ENCODE peak calls at places on chromosomes 11 and 22, in six cellular contexts. F, M, E, W, B and A are unnamed samples.

GRCh38 chr11:67277231-67277961 is 11.1 kb downstream of the GRK2 start:
- DNase-seq in F (peak; percentile 64), M (peak; percentile 88), E (no peak), W (peak; percentile 68), B (peak; percentile 82), A (peak; percentile 84)

GRCh38 chr22:50171319-50171964 is 911 bp downstream of the PANX2 start:
- DNase-seq in F (no peak), M (no peak), E (no peak), W (no peak), B (no peak), A (no peak)

GRCh38 chr11:11731311-11732083 is 109.7 kb upstream of the GALNT18 start:
- DNase-seq in F (peak; percentile 73), M (no peak), E (no peak), W (peak; percentile 51), B (no peak), A (no peak)

GRCh38 chr22:18044548-18045271 is 20.3 kb upstream of the MICAL3 start:
- DNase-seq in F (peak; percentile 63), M (no peak), E (no peak), W (no peak), B (no peak), A (no peak)

GRCh38 chr22:47419239-47419638 is 656.8 kb downstream of the TBC1D22A start:
- DNase-seq in F (no peak), M (no peak), E (no peak), W (no peak), B (no peak), A (no peak)

GRCh38 chr11:85746640-85747039 is 60.6 kb upstream of the CCDC89 start:
- DNase-seq in F (no peak), M (no peak), E (no peak), W (no peak), B (no peak), A (no peak)

GRCh38 chr11:113114452-113115027 is 153.3 kb downstream of the NCAM1 start:
- DNase-seq in F (peak; percentile 8), M (peak; percentile 62), E (peak; percentile 20), W (peak; percentile 60), B (peak; percentile 52), A (peak; percentile 63)

GRCh38 chr11:23797624-23798419 is 699.0 kb upstream of the LUZP2 start:
- DNase-seq in F (no peak), M (no peak), E (no peak), W (no peak), B (no peak), A (no peak)

GRCh38 chr11:8375460-8375859 is 111.8 kb upstream of the LMO1 start:
- DNase-seq in F (no peak), M (no peak), E (no peak), W (no peak), B (no peak), A (peak; percentile 42)

GRCh38 chr11:59615132-59615636 is 390 bp downstream of the OSBP start:
- DNase-seq in F (no peak), M (peak; percentile 39), E (no peak), W (peak; percentile 21), B (peak; percentile 62), A (peak; percentile 51)

GRCh38 chr11:3712274-3712673 is 41.1 kb upstream of the CHRNA10 start:
- DNase-seq in F (no peak), M (no peak), E (no peak), W (no peak), B (no peak), A (no peak)

GRCh38 chr11:72631806-72632731 is 42.2 kb downstream of the PDE2A start:
- DNase-seq in F (no peak), M (no peak), E (no peak), W (peak; percentile 49), B (no peak), A (no peak)

GRCh38 chr11:82969811-82970210 is 68.3 kb downstream of the DDIAS start:
- DNase-seq in F (no peak), M (no peak), E (no peak), W (no peak), B (no peak), A (no peak)

GRCh38 chr11:117107701-117108590 is 9.7 kb upstream of the SIK3 start:
- DNase-seq in F (peak; percentile 68), M (no peak), E (no peak), W (peak; percentile 30), B (no peak), A (no peak)
- H3K4ac ChIP-seq in F (no peak overlapping the region), M (no peak overlapping the region), E (no peak overlapping the region), W (no peak overlapping the region), B (no peak overlapping the region), A (no peak overlapping the region)

DNA sequence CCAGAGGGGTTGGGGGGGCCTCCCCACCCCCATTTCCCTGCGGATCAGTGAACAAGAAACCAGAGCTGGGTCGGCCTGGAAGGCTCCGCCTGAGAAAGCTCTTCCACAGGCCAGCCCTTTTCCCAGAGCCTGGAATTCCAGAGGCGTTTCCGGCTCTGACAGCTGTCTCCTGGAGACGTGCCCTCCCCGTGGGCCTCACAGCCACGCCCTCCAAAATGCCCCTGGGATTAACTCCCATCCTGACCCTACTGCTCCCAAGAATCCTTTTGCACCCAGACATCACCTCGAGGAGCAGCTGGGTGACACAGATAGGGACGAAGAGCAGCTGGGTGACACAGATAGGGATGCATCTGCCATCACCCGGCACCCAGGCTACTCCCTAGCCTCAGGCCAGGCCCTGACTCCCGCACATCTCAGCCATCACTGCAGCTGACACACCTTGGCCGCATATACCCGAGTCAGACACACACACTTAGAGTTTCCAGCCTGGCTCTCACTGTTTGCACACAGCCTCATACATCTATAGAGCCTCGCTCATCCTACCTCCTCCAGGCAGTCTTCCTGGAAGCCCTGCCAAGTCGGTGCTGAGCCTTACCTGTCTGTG is 7.6 kb upstream of the CDC42EP1 start:
- DNase-seq in F (peak; percentile 55), M (peak; percentile 75), E (peak; percentile 72), W (peak; percentile 70), B (peak; percentile 62), A (peak; percentile 89)
- H2BK120ac ChIP-seq in F (peak overlapping the region; percentile 83), M (no peak overlapping the region), E (peak overlapping the region; percentile 16), W (peak overlapping the region; percentile 99), B (peak overlapping the region; percentile 6), A (peak overlapping the region; percentile 31)

GRCh38 chr22:38398609-38399401 is 56.2 kb downstream of the KCNJ4 start:
- DNase-seq in F (peak; percentile 63), M (peak; percentile 92), E (peak; percentile 90), W (peak; percentile 76), B (peak; percentile 94), A (peak; percentile 88)

GRCh38 chr22:38402204-38402603 is 52.8 kb downstream of the KCNJ4 start:
- DNase-seq in F (no peak), M (peak; percentile 40), E (no peak), W (no peak), B (no peak), A (no peak)

GRCh38 chr22:38401336-38402084 is 53.5 kb downstream of the KCNJ4 start:
- DNase-seq in F (no peak), M (peak; percentile 36), E (no peak), W (no peak), B (no peak), A (no peak)

DNA sequence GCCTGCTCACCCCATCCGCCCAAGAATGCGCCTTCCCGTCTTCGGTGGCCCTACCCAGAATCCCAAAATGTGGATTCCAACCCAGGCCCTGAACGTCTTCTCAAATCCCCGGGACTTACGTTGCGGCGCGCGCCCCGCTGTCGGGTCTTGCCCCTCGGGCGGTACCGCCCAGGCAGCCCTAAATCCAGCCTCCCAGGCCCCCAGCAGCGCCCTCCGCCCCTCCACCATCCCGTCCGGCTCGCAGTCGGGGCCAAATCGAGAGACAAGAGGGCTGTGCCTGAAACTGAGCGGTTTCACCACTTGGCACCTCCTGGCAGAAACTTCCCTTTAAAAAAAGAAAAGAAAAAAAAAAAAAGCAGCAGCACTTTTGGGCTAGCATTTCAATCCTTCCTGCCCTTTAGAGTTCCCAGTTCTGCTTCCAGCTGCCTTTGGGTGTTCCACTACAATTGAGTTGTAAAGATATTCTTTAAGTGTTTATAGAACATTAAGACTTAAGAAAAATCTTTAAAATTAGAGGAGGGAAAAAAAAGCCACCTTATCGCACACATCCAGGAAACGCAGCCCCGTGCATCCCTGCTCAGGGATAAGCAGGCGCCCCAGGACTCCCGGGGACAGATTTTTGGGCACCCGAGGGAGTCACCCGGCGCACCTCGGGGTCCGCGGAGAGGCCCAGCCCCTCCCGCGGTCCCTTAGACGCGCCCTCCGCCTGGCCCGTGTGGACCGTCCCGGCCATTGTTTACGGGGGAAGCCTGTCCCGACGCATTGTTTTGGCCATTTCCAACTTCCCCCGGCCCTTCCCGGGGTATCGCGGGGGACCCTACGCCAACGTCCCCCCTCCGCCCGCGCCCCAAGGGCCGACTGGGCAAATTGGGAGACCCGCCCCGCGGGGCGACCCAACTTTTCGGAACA is 57.6 kb downstream of the KCNJ4 start:
- DNase-seq in F (no peak), M (peak; percentile 90), E (peak; percentile 51), W (peak; percentile 37), B (peak; percentile 85), A (peak; percentile 99)
- H3K4ac ChIP-seq in F (no peak overlapping the region), M (no peak overlapping the region), E (no peak overlapping the region), W (no peak overlapping the region), B (no peak overlapping the region), A (peak overlapping the region; percentile 98)

DNA sequence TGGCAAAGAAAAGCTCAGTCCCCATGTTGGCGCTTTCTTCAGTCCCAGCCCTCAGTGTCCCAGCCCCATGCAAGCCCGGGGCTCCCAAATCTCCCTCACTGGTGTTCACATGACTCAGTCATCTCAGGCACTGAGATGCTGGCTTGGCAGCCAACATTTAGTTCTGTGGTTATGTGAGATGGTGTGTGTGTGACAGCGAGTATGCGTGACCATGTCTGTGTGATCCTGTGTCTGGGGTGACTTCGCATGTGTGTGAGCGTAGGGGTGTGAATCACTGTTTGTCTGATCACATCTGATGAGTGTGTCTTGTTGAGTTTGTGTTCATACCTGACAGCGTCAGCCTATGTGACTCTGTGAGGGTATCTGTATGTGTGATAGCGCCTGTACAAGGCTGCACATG is 16.2 kb downstream of the CREB3L1 start:
- DNase-seq in F (peak; percentile 98), M (no peak), E (no peak), W (peak; percentile 95), B (no peak), A (no peak)
- H2BK120ac ChIP-seq in F (peak overlapping the region; percentile 98), M (no peak overlapping the region), E (no peak overlapping the region), W (peak overlapping the region; percentile 43), B (peak overlapping the region; percentile 44), A (no peak overlapping the region)

DNA sequence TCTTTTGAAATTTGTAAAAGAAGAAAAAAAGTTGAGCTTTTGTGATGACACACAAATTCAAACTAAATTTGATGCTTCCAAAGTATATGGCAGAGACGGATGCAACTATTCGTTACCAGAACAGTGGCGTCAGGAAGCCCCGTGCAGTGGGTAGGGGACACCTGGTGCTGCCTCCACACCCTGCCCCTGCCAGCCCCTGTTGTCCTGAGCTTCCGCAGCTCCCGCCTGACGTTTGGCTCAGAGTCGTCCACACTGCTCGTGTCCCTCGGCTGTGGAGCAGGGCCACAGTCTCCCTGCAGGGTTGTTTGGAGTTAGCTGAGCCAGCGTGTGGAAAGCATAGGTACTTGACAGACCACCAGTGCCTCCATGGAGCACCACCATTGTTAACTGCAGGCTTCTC is 86.3 kb downstream of the ATXN10 start:
- DNase-seq in F (no peak), M (no peak), E (no peak), W (no peak), B (no peak), A (no peak)
- H3K4ac ChIP-seq in F (no peak overlapping the region), M (no peak overlapping the region), E (no peak overlapping the region), W (no peak overlapping the region), B (no peak overlapping the region), A (no peak overlapping the region)

GRCh38 chr22:32411388-32411787 is 659 bp downstream of the RTCB start:
- DNase-seq in F (peak; percentile 40), M (no peak), E (no peak), W (peak; percentile 53), B (no peak), A (peak; percentile 44)
- H2BK120ac ChIP-seq in F (no peak overlapping the region), M (no peak overlapping the region), E (no peak overlapping the region), W (no peak overlapping the region), B (no peak overlapping the region), A (no peak overlapping the region)

GRCh38 chr22:19176732-19177131 is 1.8 kb downstream of the SLC25A1 start:
- DNase-seq in F (no peak), M (no peak), E (no peak), W (no peak), B (no peak), A (no peak)
- H3K4ac ChIP-seq in F (peak overlapping the region; percentile 5), M (no peak overlapping the region), E (no peak overlapping the region), W (no peak overlapping the region), B (no peak overlapping the region), A (no peak overlapping the region)